ENCODE peak calls at places on chromosomes 6 and 20, in six cellular contexts. T, G, K, O, N and U are unnamed samples.

GRCh38 chr6:55568779-55569439 is 10.1 kb downstream of the HMGCLL1 start:
- DNase-seq in T (peak), G (no peak), K (no peak), O (no peak), N (no peak), U (no peak)

GRCh38 chr20:39961667-39962066 is 727.4 kb downstream of the MAFB start:
- DNase-seq in T (no peak), G (no peak), K (no peak), O (no peak), N (no peak), U (no peak)

GRCh38 chr6:148885154-148885870 is 138.5 kb downstream of the UST start:
- DNase-seq in T (no peak), G (peak), K (no peak), O (peak), N (peak), U (peak)

GRCh38 chr20:25227317-25227831 is 20.5 kb upstream of the PYGB start:
- DNase-seq in T (no peak), G (peak), K (no peak), O (no peak), N (peak), U (peak)

GRCh38 chr6:144408151-144408550 is 123.0 kb downstream of the UTRN start:
- DNase-seq in T (peak), G (no peak), K (no peak), O (no peak), N (peak), U (no peak)

GRCh38 chr6:5728726-5729434 is 277.8 kb downstream of the NRN1 start:
- DNase-seq in T (no peak), G (no peak), K (no peak), O (peak), N (peak), U (no peak)

GRCh38 chr6:14333556-14334305 is 216.2 kb downstream of the CD83 start:
- DNase-seq in T (no peak), G (no peak), K (no peak), O (no peak), N (peak), U (no peak)

GRCh38 chr20:25276533-25277050 is 28.7 kb downstream of the PYGB start:
- DNase-seq in T (no peak), G (no peak), K (no peak), O (no peak), N (no peak), U (no peak)

GRCh38 chr20:33568378-33569289 is 78.7 kb downstream of the CBFA2T2 start:
- DNase-seq in T (peak), G (no peak), K (peak), O (peak), N (no peak), U (no peak)

GRCh38 chr20:58612021-58612700 is 38.9 kb upstream of the STX16 start:
- DNase-seq in T (peak), G (no peak), K (no peak), O (no peak), N (no peak), U (no peak)

GRCh38 chr20:32918751-32919150 is 60.0 kb downstream of the EFCAB8 start:
- DNase-seq in T (no peak), G (no peak), K (no peak), O (no peak), N (no peak), U (no peak)

GRCh38 chr20:47792021-47792618 is 6.8 kb upstream of the SULF2 start:
- DNase-seq in T (peak), G (peak), K (no peak), O (peak), N (peak), U (no peak)

GRCh38 chr6:26440977-26441358 is 664 bp downstream of the BTN3A3 start:
- DNase-seq in T (no peak), G (no peak), K (no peak), O (no peak), N (no peak), U (no peak)

GRCh38 chr6:43873806-43874714 is 104.0 kb downstream of the VEGFA start:
- DNase-seq in T (no peak), G (no peak), K (no peak), O (peak), N (no peak), U (no peak)